ENCODE peak calls at places on chromosomes 5 and 9, in ten cellular contexts. One of them, this sample, is unnamed.

GRCh38 chr5:38515648-38516047 is 40.8 kb downstream of the LIFR start:
- DNase-seq in Right ventricle myocardium inferior: no peak
- DNase-seq in activated naive CD4-positive, alpha-beta T cell treated with anti-CD3 and anti-CD28 coated beads, Interleukin-2, amount 50 U/mL, for 16 hours: no peak
- DNase-seq in kidney: no peak
- DNase-seq in cardiac fibroblast: peak
- DNase-seq in naive thymus-derived CD4-positive, alpha-beta T cell: no peak
- DNase-seq in CD8-positive, alpha-beta T cell: no peak
- DNase-seq in activated CD8-positive, alpha-beta memory T cell treated with anti-CD3 and anti-CD28 coated beads, Interleukin-2, amount 50 U/mL, for 4 hours: no peak
- DNase-seq in non-pigmented ciliary epithelial cell: no peak
- DNase-seq in GM20000: no peak
- DNase-seq in this sample: no peak

GRCh38 chr9:85536514-85536913 is 205.2 kb downstream of the AGTPBP1 start:
- DNase-seq in Right ventricle myocardium inferior: no peak
- DNase-seq in activated naive CD4-positive, alpha-beta T cell treated with anti-CD3 and anti-CD28 coated beads, Interleukin-2, amount 50 U/mL, for 16 hours: no peak
- DNase-seq in kidney: no peak
- DNase-seq in cardiac fibroblast: no peak
- DNase-seq in naive thymus-derived CD4-positive, alpha-beta T cell: no peak
- DNase-seq in CD8-positive, alpha-beta T cell: no peak
- DNase-seq in activated CD8-positive, alpha-beta memory T cell treated with anti-CD3 and anti-CD28 coated beads, Interleukin-2, amount 50 U/mL, for 4 hours: no peak
- DNase-seq in non-pigmented ciliary epithelial cell: no peak
- DNase-seq in GM20000: no peak
- DNase-seq in this sample: no peak

GRCh38 chr5:87132696-87133095 is 135.0 kb upstream of the RASA1 start:
- DNase-seq in Right ventricle myocardium inferior: no peak
- DNase-seq in activated naive CD4-positive, alpha-beta T cell treated with anti-CD3 and anti-CD28 coated beads, Interleukin-2, amount 50 U/mL, for 16 hours: no peak
- DNase-seq in kidney: no peak
- DNase-seq in cardiac fibroblast: peak
- DNase-seq in naive thymus-derived CD4-positive, alpha-beta T cell: no peak
- DNase-seq in CD8-positive, alpha-beta T cell: no peak
- DNase-seq in activated CD8-positive, alpha-beta memory T cell treated with anti-CD3 and anti-CD28 coated beads, Interleukin-2, amount 50 U/mL, for 4 hours: no peak
- DNase-seq in non-pigmented ciliary epithelial cell: no peak
- DNase-seq in GM20000: no peak
- DNase-seq in this sample: no peak

GRCh38 chr9:16341176-16341575 is 529.3 kb downstream of the BNC2 start:
- DNase-seq in Right ventricle myocardium inferior: no peak
- DNase-seq in activated naive CD4-positive, alpha-beta T cell treated with anti-CD3 and anti-CD28 coated beads, Interleukin-2, amount 50 U/mL, for 16 hours: no peak
- DNase-seq in kidney: no peak
- DNase-seq in cardiac fibroblast: peak
- DNase-seq in naive thymus-derived CD4-positive, alpha-beta T cell: no peak
- DNase-seq in CD8-positive, alpha-beta T cell: no peak
- DNase-seq in activated CD8-positive, alpha-beta memory T cell treated with anti-CD3 and anti-CD28 coated beads, Interleukin-2, amount 50 U/mL, for 4 hours: no peak
- DNase-seq in non-pigmented ciliary epithelial cell: no peak
- DNase-seq in GM20000: no peak
- DNase-seq in this sample: no peak

GRCh38 chr9:3028535-3028934 is 184.6 kb upstream of the PUM3 start:
- DNase-seq in Right ventricle myocardium inferior: no peak
- DNase-seq in activated naive CD4-positive, alpha-beta T cell treated with anti-CD3 and anti-CD28 coated beads, Interleukin-2, amount 50 U/mL, for 16 hours: no peak
- DNase-seq in kidney: no peak
- DNase-seq in cardiac fibroblast: no peak
- DNase-seq in naive thymus-derived CD4-positive, alpha-beta T cell: no peak
- DNase-seq in CD8-positive, alpha-beta T cell: no peak
- DNase-seq in activated CD8-positive, alpha-beta memory T cell treated with anti-CD3 and anti-CD28 coated beads, Interleukin-2, amount 50 U/mL, for 4 hours: no peak
- DNase-seq in non-pigmented ciliary epithelial cell: no peak
- DNase-seq in GM20000: no peak
- DNase-seq in this sample: no peak

GRCh38 chr9:96599298-96599697 is 20.3 kb downstream of the CDC14B start:
- DNase-seq in Right ventricle myocardium inferior: no peak
- DNase-seq in activated naive CD4-positive, alpha-beta T cell treated with anti-CD3 and anti-CD28 coated beads, Interleukin-2, amount 50 U/mL, for 16 hours: no peak
- DNase-seq in kidney: no peak
- DNase-seq in cardiac fibroblast: peak
- DNase-seq in naive thymus-derived CD4-positive, alpha-beta T cell: no peak
- DNase-seq in CD8-positive, alpha-beta T cell: no peak
- DNase-seq in activated CD8-positive, alpha-beta memory T cell treated with anti-CD3 and anti-CD28 coated beads, Interleukin-2, amount 50 U/mL, for 4 hours: no peak
- DNase-seq in non-pigmented ciliary epithelial cell: no peak
- DNase-seq in GM20000: no peak
- DNase-seq in this sample: no peak

GRCh38 chr5:77249475-77249874 is 39.0 kb downstream of the PDE8B start:
- DNase-seq in Right ventricle myocardium inferior: no peak
- DNase-seq in activated naive CD4-positive, alpha-beta T cell treated with anti-CD3 and anti-CD28 coated beads, Interleukin-2, amount 50 U/mL, for 16 hours: no peak
- DNase-seq in kidney: no peak
- DNase-seq in cardiac fibroblast: no peak
- DNase-seq in naive thymus-derived CD4-positive, alpha-beta T cell: no peak
- DNase-seq in CD8-positive, alpha-beta T cell: no peak
- DNase-seq in activated CD8-positive, alpha-beta memory T cell treated with anti-CD3 and anti-CD28 coated beads, Interleukin-2, amount 50 U/mL, for 4 hours: no peak
- DNase-seq in non-pigmented ciliary epithelial cell: no peak
- DNase-seq in GM20000: no peak
- DNase-seq in this sample: no peak

GRCh38 chr5:60228676-60229075 is 335.1 kb upstream of the PDE4D start:
- DNase-seq in Right ventricle myocardium inferior: no peak
- DNase-seq in activated naive CD4-positive, alpha-beta T cell treated with anti-CD3 and anti-CD28 coated beads, Interleukin-2, amount 50 U/mL, for 16 hours: no peak
- DNase-seq in kidney: no peak
- DNase-seq in cardiac fibroblast: no peak
- DNase-seq in naive thymus-derived CD4-positive, alpha-beta T cell: no peak
- DNase-seq in CD8-positive, alpha-beta T cell: no peak
- DNase-seq in activated CD8-positive, alpha-beta memory T cell treated with anti-CD3 and anti-CD28 coated beads, Interleukin-2, amount 50 U/mL, for 4 hours: no peak
- DNase-seq in non-pigmented ciliary epithelial cell: no peak
- DNase-seq in GM20000: no peak
- DNase-seq in this sample: no peak

GRCh38 chr5:83377131-83377865 is 94.2 kb upstream of the VCAN start:
- DNase-seq in Right ventricle myocardium inferior: no peak
- DNase-seq in activated naive CD4-positive, alpha-beta T cell treated with anti-CD3 and anti-CD28 coated beads, Interleukin-2, amount 50 U/mL, for 16 hours: no peak
- DNase-seq in kidney: no peak
- DNase-seq in cardiac fibroblast: peak
- DNase-seq in naive thymus-derived CD4-positive, alpha-beta T cell: no peak
- DNase-seq in CD8-positive, alpha-beta T cell: no peak
- DNase-seq in activated CD8-positive, alpha-beta memory T cell treated with anti-CD3 and anti-CD28 coated beads, Interleukin-2, amount 50 U/mL, for 4 hours: no peak
- DNase-seq in non-pigmented ciliary epithelial cell: peak
- DNase-seq in GM20000: no peak
- DNase-seq in this sample: no peak

GRCh38 chr9:109816490-109816889 is 36.5 kb downstream of the PALM2AKAP2 start:
- DNase-seq in Right ventricle myocardium inferior: no peak
- DNase-seq in activated naive CD4-positive, alpha-beta T cell treated with anti-CD3 and anti-CD28 coated beads, Interleukin-2, amount 50 U/mL, for 16 hours: no peak
- DNase-seq in kidney: no peak
- DNase-seq in cardiac fibroblast: peak
- DNase-seq in naive thymus-derived CD4-positive, alpha-beta T cell: no peak
- DNase-seq in CD8-positive, alpha-beta T cell: no peak
- DNase-seq in activated CD8-positive, alpha-beta memory T cell treated with anti-CD3 and anti-CD28 coated beads, Interleukin-2, amount 50 U/mL, for 4 hours: no peak
- DNase-seq in non-pigmented ciliary epithelial cell: peak
- DNase-seq in GM20000: no peak
- DNase-seq in this sample: no peak

GRCh38 chr9:83962165-83962564 is 17.9 kb downstream of the HNRNPK start:
- DNase-seq in Right ventricle myocardium inferior: no peak
- DNase-seq in activated naive CD4-positive, alpha-beta T cell treated with anti-CD3 and anti-CD28 coated beads, Interleukin-2, amount 50 U/mL, for 16 hours: no peak
- DNase-seq in kidney: no peak
- DNase-seq in cardiac fibroblast: no peak
- DNase-seq in naive thymus-derived CD4-positive, alpha-beta T cell: no peak
- DNase-seq in CD8-positive, alpha-beta T cell: no peak
- DNase-seq in activated CD8-positive, alpha-beta memory T cell treated with anti-CD3 and anti-CD28 coated beads, Interleukin-2, amount 50 U/mL, for 4 hours: no peak
- DNase-seq in non-pigmented ciliary epithelial cell: no peak
- DNase-seq in GM20000: no peak
- DNase-seq in this sample: no peak

GRCh38 chr5:130836729-130837660 is 328.1 kb downstream of the HINT1 start:
- DNase-seq in Right ventricle myocardium inferior: no peak
- DNase-seq in activated naive CD4-positive, alpha-beta T cell treated with anti-CD3 and anti-CD28 coated beads, Interleukin-2, amount 50 U/mL, for 16 hours: no peak
- DNase-seq in kidney: no peak
- DNase-seq in cardiac fibroblast: peak
- DNase-seq in naive thymus-derived CD4-positive, alpha-beta T cell: no peak
- DNase-seq in CD8-positive, alpha-beta T cell: no peak
- DNase-seq in activated CD8-positive, alpha-beta memory T cell treated with anti-CD3 and anti-CD28 coated beads, Interleukin-2, amount 50 U/mL, for 4 hours: no peak
- DNase-seq in non-pigmented ciliary epithelial cell: no peak
- DNase-seq in GM20000: peak
- DNase-seq in this sample: no peak

GRCh38 chr9:68619636-68620035 is 79.0 kb upstream of the TMEM252 start:
- DNase-seq in Right ventricle myocardium inferior: no peak
- DNase-seq in activated naive CD4-positive, alpha-beta T cell treated with anti-CD3 and anti-CD28 coated beads, Interleukin-2, amount 50 U/mL, for 16 hours: no peak
- DNase-seq in kidney: no peak
- DNase-seq in cardiac fibroblast: peak
- DNase-seq in naive thymus-derived CD4-positive, alpha-beta T cell: no peak
- DNase-seq in CD8-positive, alpha-beta T cell: no peak
- DNase-seq in activated CD8-positive, alpha-beta memory T cell treated with anti-CD3 and anti-CD28 coated beads, Interleukin-2, amount 50 U/mL, for 4 hours: no peak
- DNase-seq in non-pigmented ciliary epithelial cell: no peak
- DNase-seq in GM20000: no peak
- DNase-seq in this sample: no peak

This sample was measured in spleen.